ENCODE peak calls at places on chromosome 11, in four cellular contexts. B is fibroblast of mammary gland, G is ovary, X is testis. H is an unnamed sample.

GRCh38 chr11:34495724-34496377 is 17.7 kb downstream of the ELF5 start:
- DNase-seq in B (no peak), G (no peak), X (no peak), H (peak)

GRCh38 chr11:114174712-114175495 is 115.4 kb downstream of the ZBTB16 start:
- DNase-seq in B (peak), G (no peak), X (no peak), H (no peak)

GRCh38 chr11:28964811-28965210 is 856.6 kb downstream of the METTL15 start:
- DNase-seq in B (no peak), G (no peak), X (no peak), H (peak)

GRCh38 chr11:36305047-36305446 is 9.0 kb downstream of the PRR5L start:
- DNase-seq in B (no peak), G (no peak), X (no peak), H (no peak)

GRCh38 chr11:13105237-13105844 is 96.2 kb downstream of the RASSF10 start:
- DNase-seq in B (no peak), G (no peak), X (no peak), H (no peak)

GRCh38 chr11:3231550-3231850 is 717 bp downstream of the MRGPRE start:
- DNase-seq in B (no peak), G (no peak), X (no peak), H (no peak)

GRCh38 chr11:65442952-65443351 is 20.4 kb downstream of the NEAT1 start:
- DNase-seq in B (peak), G (peak), X (no peak), H (peak)

GRCh38 chr11:118380571-118380970 is 20.8 kb upstream of the ATP5MG start:
- DNase-seq in B (no peak), G (no peak), X (no peak), H (peak)

GRCh38 chr11:61961570-61962212 is 5.7 kb downstream of the FTH1 start:
- DNase-seq in B (peak), G (peak), X (peak), H (peak)

GRCh38 chr11:78370406-78371172 is 47.0 kb downstream of the GAB2 start:
- DNase-seq in B (peak), G (no peak), X (peak), H (peak)

GRCh38 chr11:18321622-18321990 is 334 bp downstream of the HPS5 start:
- DNase-seq in B (no peak), G (no peak), X (no peak), H (peak)

GRCh38 chr11:120648706-120649250 is 137.2 kb downstream of the GRIK4 start:
- DNase-seq in B (no peak), G (no peak), X (no peak), H (no peak)

GRCh38 chr11:125138966-125139365 is 25.6 kb upstream of the PKNOX2 start:
- DNase-seq in B (no peak), G (no peak), X (no peak), H (no peak)

GRCh38 chr11:65891180-65892136 is 985 bp downstream of the CCDC85B start:
- DNase-seq in B (peak), G (peak), X (peak), H (no peak)

GRCh38 chr11:91794146-91794545 is 430.5 kb upstream of the FAT3 start:
- DNase-seq in B (no peak), G (no peak), X (peak), H (no peak)

GRCh38 chr11:32430586-32431357 is 4.6 kb downstream of the WT1 start:
- DNase-seq in B (no peak), G (peak), X (peak), H (no peak)
- H3K4me3 ChIP-seq in B (no peak), G (peak), X (peak), H (no peak)

GRCh38 chr11:10694481-10695239 is 1.1 kb upstream of the IRAG1 start:
- DNase-seq in B (peak), G (no peak), X (no peak), H (no peak)
- TF ChIP-seq CTCF in B (no peak), G (no peak), X (no peak), H (peak)

GRCh38 chr11:8544807-8545206 is 49.2 kb downstream of the STK33 start:
- DNase-seq in B (no peak), G (no peak), X (no peak), H (no peak)

GRCh38 chr11:8543278-8543677 is 50.8 kb downstream of the STK33 start:
- DNase-seq in B (no peak), G (no peak), X (no peak), H (no peak)

GRCh38 chr11:8545698-8546366 is 48.2 kb downstream of the STK33 start:
- DNase-seq in B (no peak), G (no peak), X (no peak), H (no peak)

DNA sequence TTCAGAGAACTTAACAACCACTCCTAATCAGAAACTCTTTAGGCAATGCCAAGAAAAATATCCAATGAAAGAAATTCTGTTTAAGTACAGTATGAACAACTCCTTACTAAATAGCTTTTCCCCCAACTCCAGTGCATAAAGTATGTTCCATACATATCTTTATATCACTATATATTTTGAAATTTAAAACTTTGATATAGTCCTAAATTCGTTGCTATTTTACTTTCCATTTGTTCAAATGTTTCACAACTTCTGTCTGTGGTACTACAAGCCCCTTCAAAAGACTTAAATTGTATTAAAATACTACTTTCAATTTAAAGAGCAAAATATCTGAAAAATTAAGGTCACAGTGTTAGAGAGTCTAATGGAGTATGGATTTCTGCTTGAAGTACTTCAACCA is 52.6 kb downstream of the STK33 start:
- DNase-seq in B (no peak), G (no peak), X (no peak), H (no peak)
- H3K4me3 ChIP-seq in B (no peak), G (no peak), X (no peak), H (no peak)

DNA sequence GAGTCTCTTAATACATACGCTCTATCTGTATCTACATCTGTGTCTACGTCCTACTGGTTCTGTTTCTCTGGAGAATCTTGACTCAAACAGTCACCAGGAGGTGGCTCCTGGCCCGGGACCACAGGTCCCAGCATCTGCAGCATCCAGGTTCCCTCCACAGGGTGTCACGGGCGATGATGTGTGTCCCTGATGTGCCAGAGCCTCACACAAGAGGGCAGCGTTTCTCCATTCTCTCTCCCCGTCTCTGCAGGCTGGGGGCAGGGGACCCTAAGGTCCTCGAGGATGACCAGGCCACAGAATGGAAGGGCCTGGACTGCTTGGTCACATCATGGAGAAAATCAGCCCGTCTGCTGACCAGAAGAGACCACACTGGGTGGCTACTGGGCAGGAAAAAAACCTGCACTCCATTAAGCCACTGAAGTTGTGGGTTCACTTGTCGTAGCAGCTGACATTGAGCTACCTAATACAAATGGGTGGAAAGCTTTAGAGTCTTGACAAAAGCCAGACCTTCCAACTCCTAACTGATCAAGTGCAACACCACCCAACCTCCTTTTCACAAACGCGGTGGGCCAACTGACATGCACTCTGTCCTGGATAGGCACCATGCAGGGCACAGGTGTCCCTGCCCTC is 392.5 kb downstream of the CTTN start:
- DNase-seq in B (no peak), G (no peak), X (no peak), H (peak)
- TF ChIP-seq CTCF in B (no peak), G (no peak), X (no peak), H (peak)

GRCh38 chr11:43735931-43736330 is 55.4 kb downstream of the HSD17B12 start:
- DNase-seq in B (peak), G (no peak), X (no peak), H (peak)
- H3K4me3 ChIP-seq in B (no peak), G (no peak), X (no peak), H (no peak)

DNA sequence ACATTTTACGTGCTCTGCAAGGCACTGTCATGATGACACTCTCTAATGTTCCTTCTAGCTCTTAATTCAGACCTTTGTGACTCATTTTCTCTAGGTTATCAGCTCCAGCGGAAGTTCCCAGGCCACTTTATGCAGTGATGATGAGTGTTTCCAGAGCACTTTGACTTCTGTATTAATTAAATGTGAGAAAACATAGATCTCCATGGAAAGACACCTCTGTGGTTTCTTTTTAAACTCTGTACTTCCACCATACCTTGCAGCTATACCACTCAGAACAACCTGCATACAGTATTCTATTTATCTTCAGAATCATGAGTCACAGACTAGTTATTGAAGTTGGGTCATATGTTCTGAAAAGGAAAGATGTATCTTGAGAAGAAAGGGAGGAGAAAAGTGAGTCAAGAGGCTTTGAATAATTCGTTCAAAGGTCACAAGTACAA is 175.6 kb upstream of the TENM4 start:
- DNase-seq in B (no peak), G (no peak), X (no peak), H (no peak)
- TF ChIP-seq CTCF in B (no peak), G (no peak), X (no peak), H (no peak)

DNA sequence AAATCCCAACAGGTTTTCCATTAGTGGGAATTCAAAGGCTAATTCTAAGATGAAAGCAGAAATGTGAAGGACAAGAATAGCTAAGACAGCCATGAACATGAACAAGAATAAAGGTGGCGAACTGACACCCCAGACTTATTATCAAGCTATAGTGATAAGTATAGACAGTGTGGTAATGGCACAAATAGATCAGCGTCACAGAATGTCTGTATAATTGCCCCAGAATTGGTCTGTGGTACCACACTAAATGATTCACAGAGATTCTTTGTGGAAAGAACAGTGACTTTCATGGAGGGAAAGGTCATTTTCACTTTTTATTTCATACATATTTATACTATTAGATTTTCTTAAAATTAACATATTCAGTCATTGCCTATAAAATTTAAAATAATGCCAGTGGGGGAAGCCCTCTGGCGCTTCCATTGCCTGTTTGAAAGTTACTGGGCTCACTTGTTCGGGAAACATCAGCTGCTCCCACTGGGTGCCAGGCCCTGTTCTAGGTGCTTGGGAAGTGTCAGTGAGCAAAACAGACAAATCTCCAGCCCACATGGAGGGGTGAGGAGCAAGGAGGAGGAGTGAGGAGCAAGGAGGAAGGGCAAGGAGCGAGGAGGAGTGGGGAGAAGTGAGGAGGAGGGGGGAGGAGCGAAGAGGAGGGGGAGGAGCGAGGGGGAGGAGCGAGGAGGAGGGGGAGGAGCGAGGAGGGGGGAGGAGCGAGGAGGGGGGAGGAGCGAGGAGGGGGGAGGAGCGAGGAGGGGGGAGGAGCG is 11.3 kb upstream of the NLRP6 start:
- DNase-seq in B (peak), G (no peak), X (no peak), H (no peak)
- H3K4me3 ChIP-seq in B (no peak), G (no peak), X (no peak), H (no peak)

GRCh38 chr11:37857726-37858125 is 1259.7 kb upstream of the RAG2 start:
- DNase-seq in B (no peak), G (no peak), X (no peak), H (no peak)

GRCh38 chr11:37861671-37862070 is 1263.6 kb upstream of the RAG2 start:
- DNase-seq in B (no peak), G (no peak), X (no peak), H (no peak)

DNA sequence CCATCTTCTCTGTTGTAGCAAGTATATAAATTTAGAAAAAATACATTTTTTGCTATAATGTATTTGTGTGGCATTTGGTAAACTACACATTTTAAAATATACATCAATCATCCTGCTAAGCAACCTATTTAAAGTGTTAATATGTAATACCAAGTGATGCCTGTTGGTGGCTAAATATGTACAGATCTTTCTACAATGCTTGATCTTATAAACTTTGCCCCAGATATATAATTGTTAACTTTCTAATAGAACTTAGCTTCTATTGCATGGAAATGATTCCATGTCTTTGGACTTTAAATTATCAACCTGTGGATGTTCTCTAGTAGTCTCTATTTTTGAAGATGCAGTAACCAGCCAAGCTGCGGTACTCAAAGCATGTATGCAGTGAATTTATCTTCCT is 1260.4 kb upstream of the RAG2 start:
- DNase-seq in B (no peak), G (no peak), X (no peak), H (peak)
- TF ChIP-seq CTCF in B (peak), G (no peak), X (no peak), H (peak)

H was measured in choroid plexus epithelial cell.